ENCODE peak calls at places on chromosomes 16 and 17, in nine cellular contexts. B, K, C, G, N, Y, I, Z and J are unnamed samples.

GRCh38 chr17:28484296-28484695 is 10.9 kb downstream of the SLC13A2 start:
- DNase-seq in I (no peak), K (no peak), Z (no peak), G (no peak), N (no peak), Y (no peak), C (no peak), B (no peak), J (no peak)

GRCh38 chr16:84087461-84088151 is 29.1 kb downstream of the MBTPS1 start:
- DNase-seq in Y (no peak), C (no peak), N (no peak), Z (no peak), B (no peak), K (no peak), G (no peak), I (peak; percentile 20), J (no peak)

GRCh38 chr17:13182854-13183253 is 165.0 kb upstream of the ELAC2 start:
- DNase-seq in Y (no peak), G (no peak), B (no peak), I (no peak), C (no peak), N (no peak), Z (no peak), K (no peak), J (no peak)

GRCh38 chr17:79211061-79211770 is 136.6 kb downstream of the ENGASE start:
- DNase-seq in K (no peak), C (no peak), Z (no peak), Y (peak; percentile 45), N (no peak), G (no peak), B (no peak), I (no peak), J (no peak)

GRCh38 chr16:86616906-86617305 is 38.6 kb downstream of the FOXL1 start:
- DNase-seq in Y (no peak), B (no peak), I (no peak), K (no peak), G (no peak), N (no peak), Z (no peak), C (no peak), J (no peak)

GRCh38 chr16:47664653-47665325 is 203.7 kb downstream of the PHKB start:
- DNase-seq in K (peak; percentile 48), C (no peak), N (no peak), Z (peak; percentile 22), G (no peak), Y (no peak), I (no peak), B (peak; percentile 63), J (no peak)

GRCh38 chr16:30010817-30011504 is at the start of gene DOC2A:
- DNase-seq in B (no peak), K (no peak), G (no peak), Y (peak; percentile 56), I (no peak), C (peak; percentile 39), N (no peak), Z (no peak), J (no peak)

GRCh38 chr17:50902768-50903353 is 36.7 kb upstream of the TOB1 start:
- DNase-seq in N (no peak), I (no peak), B (no peak), C (no peak), Y (no peak), Z (no peak), G (no peak), K (no peak), J (no peak)

GRCh38 chr17:17921192-17922082 is 50.8 kb downstream of the TOM1L2 start:
- DNase-seq in Y (peak; percentile 71), Z (peak; percentile 93), K (no peak), G (no peak), B (peak; percentile 92), C (no peak), I (no peak), N (no peak), J (peak; percentile 93)

GRCh38 chr17:82978765-82979349 is 100.6 kb upstream of the METRNL start:
- DNase-seq in Z (no peak), C (no peak), I (peak; percentile 9), G (no peak), N (no peak), K (no peak), Y (no peak), B (no peak), J (no peak)

GRCh38 chr17:64332502-64332901 is 58.2 kb downstream of the PECAM1 start:
- DNase-seq in N (no peak), Y (peak; percentile 77), C (no peak), I (no peak), G (peak; percentile 80), Z (no peak), K (no peak), B (no peak), J (no peak)

GRCh38 chr17:78999947-79000395 is 9.6 kb downstream of the CANT1 start:
- DNase-seq in C (no peak), N (no peak), Y (no peak), I (no peak), B (no peak), K (no peak), Z (no peak), G (no peak), J (no peak)

GRCh38 chr17:77968788-77969187 is 10.3 kb downstream of the TNRC6C start:
- DNase-seq in I (no peak), B (no peak), C (no peak), Z (no peak), G (no peak), K (no peak), Y (no peak), N (no peak), J (no peak)